ENCODE peak calls at places on chromosome 17, in eight cellular contexts. W is effector memory CD4-positive, alpha-beta T cell; H is stimulated activated CD8-positive, alpha-beta memory T cell treated with anti-CD3 and anti-CD28 coated beads, Interleukin-4, amount 100 ng/mL, for 1 hour; D is caudate nucleus; K is ascending aorta; S is SK-MEL-5; X is T follicular helper cell; A is HEK293T. F is an unnamed sample.
A peak's percentile ranks its signal among the peaks of the same experiment; 100 is the strongest.

GRCh38 chr17:37179893-37180292 is 195.9 kb upstream of the C17orf78 start:
- DNase-seq in D (no peak), H (no peak), S (no peak), A (no peak), X (no peak), W (no peak), K (no peak), F (no peak)

GRCh38 chr17:60743812-60744211 is 66.2 kb downstream of the BCAS3 start:
- DNase-seq in X (no peak), S (peak; percentile 98), K (no peak), W (no peak), H (no peak), D (peak; percentile 16), A (no peak), F (no peak)

GRCh38 chr17:12402963-12403622 is 262.6 kb upstream of the MYOCD start:
- DNase-seq in A (no peak), S (no peak), D (no peak), X (no peak), K (no peak), H (no peak), W (no peak), F (no peak)

GRCh38 chr17:18257747-18258355 is 687 bp downstream of the FLII start:
- DNase-seq in H (peak; percentile 26), S (peak; percentile 63), A (peak; percentile 51), W (peak; percentile 27), X (peak; percentile 9), D (peak; percentile 27), K (peak; percentile 72), F (peak; percentile 92)

GRCh38 chr17:43591750-43592562 is 45.8 kb upstream of the ETV4 start:
- DNase-seq in K (peak; percentile 11), H (no peak), D (no peak), W (no peak), A (no peak), X (no peak), S (no peak), F (no peak)

GRCh38 chr17:13067629-13068303 is 49.9 kb upstream of the ELAC2 start:
- DNase-seq in W (no peak), X (no peak), A (no peak), D (no peak), S (no peak), H (no peak), K (no peak), F (no peak)

GRCh38 chr17:76543482-76544122 is 3.8 kb downstream of the PRCD start:
- DNase-seq in A (no peak), W (no peak), S (no peak), X (no peak), D (peak; percentile 36), H (no peak), K (no peak), F (no peak)

GRCh38 chr17:12187658-12188057 is 167.0 kb downstream of the MAP2K4 start:
- DNase-seq in H (no peak), A (no peak), D (no peak), X (no peak), K (no peak), S (no peak), W (no peak), F (no peak)

GRCh38 chr17:81044764-81045589 is 10.0 kb downstream of the BAIAP2 start:
- DNase-seq in D (no peak), S (no peak), X (no peak), K (no peak), A (no peak), H (no peak), W (no peak), F (no peak)

GRCh38 chr17:596287-596686 is 118.4 kb downstream of the VPS53 start:
- DNase-seq in A (no peak), K (no peak), D (no peak), X (no peak), S (no peak), H (no peak), W (no peak), F (no peak)

GRCh38 chr17:66830451-66830850 is 4.5 kb upstream of the CACNG5 start:
- DNase-seq in K (no peak), D (no peak), W (no peak), A (no peak), X (no peak), H (no peak), S (no peak), F (no peak)

GRCh38 chr17:46078675-46079074 is 79.6 kb downstream of the STH start:
- DNase-seq in H (no peak), A (no peak), W (no peak), X (no peak), K (no peak), S (no peak), D (no peak), F (no peak)

GRCh38 chr17:81396722-81397313 is 1.6 kb downstream of the BAHCC1 start:
- DNase-seq in S (peak; percentile 67), X (peak; percentile 20), W (no peak), D (no peak), A (peak; percentile 43), H (no peak), K (no peak), F (no peak)

GRCh38 chr17:48037036-48037881 is at the start of gene COPZ2:
- DNase-seq in K (peak; percentile 21), X (peak; percentile 51), H (peak; percentile 42), D (no peak), S (peak; percentile 43), W (peak; percentile 49), A (no peak), F (peak; percentile 72)

GRCh38 chr17:48219605-48220004 is 112.0 kb downstream of the SNX11 start:
- DNase-seq in X (no peak), S (no peak), D (no peak), W (no peak), K (no peak), H (no peak), A (no peak), F (no peak)

GRCh38 chr17:69573396-69573795 is 158.9 kb downstream of the MAP2K6 start:
- DNase-seq in X (no peak), H (no peak), K (no peak), S (no peak), D (no peak), A (no peak), W (no peak), F (no peak)

GRCh38 chr17:80931421-80932265 is 60.0 kb upstream of the CHMP6 start:
- DNase-seq in S (no peak), W (no peak), H (no peak), X (no peak), K (no peak), D (no peak), A (peak; percentile 73), F (no peak)

GRCh38 chr17:81706232-81706611 is 3.1 kb downstream of the MRPL12 start:
- DNase-seq in H (no peak), W (no peak), S (no peak), D (no peak), A (no peak), X (no peak), K (no peak), F (no peak)

GRCh38 chr17:31216053-31216751 is 80.8 kb downstream of the OMG start:
- DNase-seq in S (peak; percentile 55), D (no peak), W (no peak), H (no peak), A (peak; percentile 3), X (no peak), K (no peak), F (no peak)

GRCh38 chr17:62750502-62751349 is 57.4 kb downstream of the MARCHF10 start:
- DNase-seq in S (no peak), H (no peak), D (no peak), X (no peak), A (no peak), W (no peak), K (no peak), F (no peak)

F was measured in CD14-positive monocyte.